ENCODE peak calls at places on chromosomes 3 and 15, in nine cellular contexts. S is epithelial cell of proximal tubule; G is choroid plexus epithelial cell; B is NCI-H69; L is cortex of kidney; T is adipocyte; K is central memory CD4-positive, alpha-beta T cell; M is psoas muscle; X is WTC11. J is an unnamed sample.

GRCh38 chr3:102510663-102511062 is 75.8 kb downstream of the ZPLD1 start:
- DNase-seq in S (no peak), G (no peak), B (peak), L (no peak), T (peak), K (no peak), M (no peak), X (no peak), J (no peak)

GRCh38 chr3:143121240-143122088 is 1.9 kb downstream of the CHST2 start:
- DNase-seq in S (no peak), G (peak), B (peak), L (no peak), T (peak), K (peak), M (peak), X (peak), J (no peak)

GRCh38 chr15:43880406-43881184 is 53.8 kb downstream of the WDR76 start:
- DNase-seq in S (no peak), G (peak), B (no peak), L (no peak), T (no peak), K (no peak), M (no peak), X (no peak), J (no peak)

GRCh38 chr3:163335429-163335828 is 1742.9 kb downstream of the SI start:
- DNase-seq in S (no peak), G (no peak), B (no peak), L (no peak), T (no peak), K (no peak), M (no peak), X (no peak), J (no peak)

GRCh38 chr15:60751985-60752952 is 273.3 kb upstream of the ICE2 start:
- DNase-seq in S (no peak), G (peak), B (peak), L (no peak), T (peak), K (no peak), M (peak), X (no peak), J (peak)

GRCh38 chr3:88075497-88075896 is 16.4 kb downstream of the ZNF654 start:
- DNase-seq in S (no peak), G (no peak), B (no peak), L (no peak), T (peak), K (no peak), M (no peak), X (no peak), J (no peak)

GRCh38 chr15:76251717-76252116 is 59.6 kb downstream of the ETFA start:
- DNase-seq in S (no peak), G (no peak), B (no peak), L (no peak), T (no peak), K (no peak), M (no peak), X (no peak), J (no peak)

GRCh38 chr3:25420885-25421284 is 7.2 kb upstream of the RARB start:
- DNase-seq in S (no peak), G (no peak), B (peak), L (no peak), T (no peak), K (no peak), M (no peak), X (no peak), J (no peak)

GRCh38 chr3:145936986-145937385 is 224.0 kb downstream of the PLOD2 start:
- DNase-seq in S (no peak), G (peak), B (no peak), L (no peak), T (peak), K (no peak), M (no peak), X (no peak), J (no peak)

GRCh38 chr15:69225355-69226027 is 65.1 kb downstream of the GLCE start:
- DNase-seq in S (peak), G (peak), B (peak), L (no peak), T (peak), K (no peak), M (no peak), X (no peak), J (no peak)

GRCh38 chr15:97875513-97876285 is 84.8 kb upstream of the ARRDC4 start:
- DNase-seq in S (no peak), G (peak), B (no peak), L (no peak), T (no peak), K (no peak), M (no peak), X (peak), J (no peak)

GRCh38 chr3:18758047-18758704 is 333.0 kb upstream of the SATB1 start:
- DNase-seq in S (peak), G (peak), B (peak), L (no peak), T (no peak), K (peak), M (no peak), X (no peak), J (no peak)

GRCh38 chr3:52084954-52085730 is 28.8 kb upstream of the DUSP7 start:
- DNase-seq in S (no peak), G (no peak), B (no peak), L (no peak), T (no peak), K (no peak), M (peak), X (peak), J (no peak)

GRCh38 chr3:172317984-172318383 is 130.3 kb downstream of the GHSR start:
- DNase-seq in S (no peak), G (peak), B (peak), L (peak), T (peak), K (no peak), M (peak), X (no peak), J (no peak)

GRCh38 chr15:91291673-91292072 is 191.6 kb downstream of the SV2B start:
- DNase-seq in S (no peak), G (peak), B (no peak), L (no peak), T (no peak), K (no peak), M (no peak), X (peak), J (no peak)

GRCh38 chr3:59709702-59710555 is 660.1 kb upstream of the CFAP20DC start:
- DNase-seq in S (no peak), G (no peak), B (peak), L (no peak), T (no peak), K (peak), M (peak), X (no peak), J (no peak)

GRCh38 chr3:172034786-172035685 is 4.3 kb upstream of the FNDC3B start:
- DNase-seq in S (no peak), G (no peak), B (peak), L (no peak), T (no peak), K (peak), M (no peak), X (peak), J (no peak)

GRCh38 chr15:90376789-90377188 is 11.3 kb upstream of the IQGAP1 start:
- DNase-seq in S (no peak), G (no peak), B (no peak), L (no peak), T (no peak), K (peak), M (no peak), X (no peak), J (no peak)

GRCh38 chr15:26260517-26261133 is 397.5 kb upstream of the ATP10A start:
- DNase-seq in S (no peak), G (peak), B (peak), L (no peak), T (peak), K (no peak), M (no peak), X (peak), J (no peak)

GRCh38 chr3:181054538-181054937 is 65.0 kb upstream of the DNAJC19 start:
- DNase-seq in S (no peak), G (no peak), B (no peak), L (no peak), T (no peak), K (no peak), M (no peak), X (no peak), J (no peak)

GRCh38 chr15:79311901-79312553 is 1.1 kb downstream of the TMED3 start:
- DNase-seq in S (no peak), G (no peak), B (peak), L (no peak), T (peak), K (no peak), M (no peak), X (no peak), J (no peak)

GRCh38 chr15:88242586-88242985 is 14.0 kb downstream of the NTRK3 start:
- DNase-seq in S (no peak), G (no peak), B (no peak), L (no peak), T (no peak), K (no peak), M (no peak), X (no peak), J (no peak)

GRCh38 chr3:55128201-55128870 is 200.5 kb upstream of the LRTM1 start:
- DNase-seq in S (peak), G (peak), B (peak), L (no peak), T (peak), K (no peak), M (no peak), X (no peak), J (no peak)

GRCh38 chr15:47288794-47289193 is 428.5 kb upstream of the SEMA6D start:
- DNase-seq in S (no peak), G (no peak), B (no peak), L (no peak), T (no peak), K (no peak), M (no peak), X (no peak), J (no peak)

GRCh38 chr3:197554196-197554561 is 1.6 kb downstream of the BDH1 start:
- DNase-seq in S (no peak), G (no peak), B (no peak), L (no peak), T (no peak), K (no peak), M (no peak), X (no peak), J (no peak)

GRCh38 chr3:46669191-46669999 is 24.1 kb downstream of the ALS2CL start:
- DNase-seq in S (no peak), G (no peak), B (no peak), L (no peak), T (no peak), K (no peak), M (no peak), X (peak), J (no peak)

GRCh38 chr3:139679218-139679617 is 1.4 kb upstream of the NMNAT3 start:
- DNase-seq in S (no peak), G (no peak), B (no peak), L (no peak), T (no peak), K (no peak), M (no peak), X (no peak), J (no peak)

GRCh38 chr3:46946856-46947544 is 29.5 kb downstream of the CCDC12 start:
- DNase-seq in S (no peak), G (peak), B (peak), L (no peak), T (peak), K (peak), M (peak), X (no peak), J (no peak)